ENCODE peak calls at places on chromosomes 11 and 22, in eight cellular contexts. F, P, O, D, S, J, C and W are unnamed samples.

GRCh38 chr22:50167689-50168489 is 2.6 kb upstream of the PANX2 start:
- DNase-seq in P (no peak), F (no peak), O (no peak), J (no peak), D (no peak), C (no peak), S (no peak), W (no peak)

GRCh38 chr11:125448136-125448535 is 47.9 kb downstream of the FEZ1 start:
- DNase-seq in P (no peak), F (no peak), S (no peak), C (no peak), O (peak; percentile 30), D (no peak), J (no peak), W (no peak)

GRCh38 chr11:119051440-119052162 is 5.4 kb downstream of the HYOU1 start:
- DNase-seq in F (no peak), S (no peak), O (no peak), P (no peak), C (no peak), D (no peak), J (no peak), W (no peak)

GRCh38 chr11:120863359-120863758 is 160.5 kb upstream of the TBCEL start:
- DNase-seq in D (no peak), O (peak; percentile 19), J (no peak), P (no peak), F (no peak), C (no peak), S (no peak), W (no peak)

GRCh38 chr11:134519390-134519750 is 107.3 kb upstream of the B3GAT1 start:
- DNase-seq in O (no peak), F (peak; percentile 3), S (no peak), D (no peak), C (no peak), J (no peak), P (no peak), W (no peak)

GRCh38 chr11:67584881-67585873 is 1.6 kb downstream of the GSTP1 start:
- DNase-seq in C (no peak), S (no peak), D (no peak), O (no peak), F (no peak), P (no peak), J (no peak), W (no peak)

GRCh38 chr11:10307411-10308207 is 2.7 kb downstream of the ADM start:
- DNase-seq in J (peak; percentile 76), O (peak; percentile 83), F (peak; percentile 71), S (peak; percentile 95), D (peak; percentile 87), C (peak; percentile 85), P (no peak), W (no peak)

GRCh38 chr11:111939836-111940604 is 2.9 kb downstream of the DIXDC1 start:
- DNase-seq in D (no peak), P (no peak), O (no peak), C (no peak), F (no peak), S (no peak), J (peak; percentile 68), W (no peak)

GRCh38 chr11:27754035-27755017 is 54.1 kb upstream of the BDNF start:
- DNase-seq in D (no peak), F (no peak), C (no peak), S (peak; percentile 1), J (peak; percentile 1), P (no peak), O (peak; percentile 5), W (no peak)

GRCh38 chr22:20131856-20132685 is 467 bp downstream of the ZDHHC8 start:
- DNase-seq in D (peak; percentile 79), C (no peak), O (no peak), P (no peak), J (no peak), F (no peak), S (no peak), W (no peak)

GRCh38 chr11:46160100-46160499 is 38.8 kb upstream of the PHF21A start:
- DNase-seq in F (no peak), C (no peak), P (no peak), D (no peak), O (no peak), S (no peak), J (no peak), W (no peak)

GRCh38 chr22:36486619-36487384 is 5.4 kb upstream of the TXN2 start:
- DNase-seq in F (no peak), D (no peak), P (no peak), J (no peak), C (peak; percentile 64), S (peak; percentile 78), O (no peak), W (no peak)

GRCh38 chr22:45240137-45240809 is 421 bp downstream of the KIAA0930 start:
- DNase-seq in C (peak; percentile 41), D (peak; percentile 75), O (peak; percentile 13), F (no peak), S (peak; percentile 65), J (no peak), P (no peak), W (no peak)

GRCh38 chr11:57308426-57309060 is 16.2 kb downstream of the TNKS1BP1 start:
- DNase-seq in C (no peak), J (no peak), S (no peak), F (no peak), P (no peak), D (no peak), O (no peak), W (no peak)

GRCh38 chr11:57307666-57308270 is 17.0 kb downstream of the TNKS1BP1 start:
- DNase-seq in O (peak; percentile 51), S (no peak), J (no peak), D (no peak), C (no peak), F (no peak), P (no peak), W (no peak)

GRCh38 chr11:57305523-57305922 is 19.2 kb downstream of the TNKS1BP1 start:
- DNase-seq in F (no peak), S (no peak), J (no peak), O (no peak), D (no peak), C (no peak), P (no peak), W (no peak)

GRCh38 chr11:57306941-57307598 is 17.7 kb downstream of the TNKS1BP1 start:
- DNase-seq in O (no peak), P (no peak), D (no peak), F (no peak), J (no peak), S (no peak), C (no peak), W (no peak)

DNA sequence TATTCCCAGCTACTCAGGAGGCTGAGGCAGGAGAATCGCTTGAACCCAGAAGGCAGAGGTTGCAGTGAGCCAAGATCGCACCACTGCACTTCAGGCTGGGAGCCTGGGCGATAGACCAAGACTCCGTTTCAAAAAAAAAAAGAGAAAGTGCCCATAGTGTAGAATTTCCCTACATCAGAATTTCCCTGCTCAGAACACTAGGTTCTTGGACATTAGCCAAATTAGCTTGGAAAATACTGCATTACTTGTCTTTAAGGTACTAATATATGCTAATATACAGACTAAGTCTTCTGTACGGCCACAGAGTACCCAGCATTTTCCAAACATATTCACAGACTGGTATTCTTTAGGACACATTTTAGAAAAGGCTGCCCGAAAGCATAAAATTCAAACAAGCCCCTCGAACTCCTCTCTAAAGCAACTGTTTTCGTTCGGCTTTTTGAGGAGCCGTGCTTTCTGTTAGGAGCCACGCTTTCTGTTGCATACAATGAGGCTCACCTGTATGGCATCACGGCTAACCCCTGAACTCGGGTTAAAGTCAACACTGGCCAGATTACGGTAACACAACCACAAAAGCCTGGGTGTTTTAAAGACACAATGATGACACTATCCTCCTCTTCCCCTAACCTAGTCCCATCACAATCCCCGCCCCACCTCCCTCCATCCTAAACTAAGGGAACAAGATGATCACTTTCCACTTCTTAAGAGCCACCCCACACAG is 18.4 kb downstream of the TNKS1BP1 start:
- DNase-seq in F (no peak), P (no peak), J (no peak), S (no peak), D (no peak), O (no peak), C (no peak), W (no peak)
- TF ChIP-seq CTCF in F (no peak), P (no peak), J (no peak), S (no peak), D (no peak), O (no peak), C (no peak), W (no peak)

GRCh38 chr22:22748297-22748743 is 103.9 kb downstream of the GGTLC2 start:
- DNase-seq in J (peak; percentile 8), P (peak; percentile 18), S (peak; percentile 55), F (peak; percentile 49), O (no peak), D (no peak), C (peak; percentile 50), W (no peak)
- TF ChIP-seq CTCF in J (peak; percentile 87), P (peak; percentile 71), S (peak; percentile 68), F (peak; percentile 55), O (peak; percentile 38), D (peak; percentile 76), C (peak; percentile 54), W (no peak)

DNA sequence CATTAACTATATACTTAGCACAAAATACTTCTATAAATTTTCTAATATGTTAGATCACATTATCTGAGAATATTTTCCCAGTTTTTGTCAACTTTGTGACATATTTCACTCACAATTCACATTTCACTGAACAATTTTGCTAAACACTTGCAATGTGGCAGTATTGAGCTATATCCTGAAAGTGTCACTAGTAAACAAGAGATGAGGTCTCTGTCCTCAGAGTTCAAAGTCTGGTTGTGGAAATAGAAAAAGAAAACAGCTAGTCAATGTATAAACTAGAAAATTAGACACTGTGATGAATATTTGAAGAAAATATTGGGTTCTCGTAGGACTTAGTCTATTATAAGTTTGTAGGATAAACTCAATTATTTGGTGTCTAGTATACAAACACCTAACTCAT is 87.4 kb upstream of the CHORDC1 start:
- DNase-seq in P (no peak), J (no peak), F (no peak), C (no peak), S (no peak), D (no peak), O (no peak), W (no peak)
- TF ChIP-seq CTCF in P (no peak), J (no peak), F (no peak), C (no peak), S (no peak), D (no peak), O (no peak), W (no peak)

GRCh38 chr11:44835979-44836378 is 109.2 kb downstream of the TSPAN18 start:
- DNase-seq in J (no peak), S (no peak), C (no peak), F (no peak), O (no peak), D (no peak), P (no peak), W (no peak)

GRCh38 chr11:44833869-44834452 is 107.2 kb downstream of the TSPAN18 start:
- DNase-seq in C (no peak), O (peak; percentile 16), P (no peak), F (no peak), D (no peak), S (no peak), J (no peak), W (no peak)

GRCh38 chr11:44833221-44833620 is 106.5 kb downstream of the TSPAN18 start:
- DNase-seq in C (no peak), F (no peak), J (no peak), P (no peak), O (no peak), D (no peak), S (no peak), W (no peak)

GRCh38 chr11:44834846-44835245 is 108.1 kb downstream of the TSPAN18 start:
- DNase-seq in S (no peak), O (no peak), J (no peak), F (no peak), C (no peak), P (no peak), D (no peak), W (no peak)

GRCh38 chr11:44835326-44835725 is 108.6 kb downstream of the TSPAN18 start:
- DNase-seq in O (no peak), F (no peak), S (no peak), P (no peak), D (no peak), J (no peak), C (no peak), W (no peak)
- TF ChIP-seq CTCF in O (no peak), F (no peak), S (no peak), P (no peak), D (no peak), J (no peak), C (no peak), W (no peak)